ENCODE peak calls at places on chromosomes 11 and 22, in four cellular contexts. F is BJ, M is uterus, V is GM12864. N is an unnamed sample.

GRCh38 chr11:43579171-43579918 is 101.2 kb upstream of the HSD17B12 start:
- DNase-seq in F (no peak), M (no peak), V (no peak), N (no peak)

GRCh38 chr11:33737362-33737821 is 1.2 kb upstream of the CD59 start:
- DNase-seq in F (no peak), M (no peak), V (no peak), N (no peak)

GRCh38 chr22:37909756-37910155 is 3.7 kb downstream of the MICALL1 start:
- DNase-seq in F (peak; percentile 9), M (no peak), V (no peak), N (no peak)

GRCh38 chr11:112253605-112254242 is 6.9 kb downstream of the PLET1 start:
- DNase-seq in F (no peak), M (no peak), V (no peak), N (no peak)

GRCh38 chr11:33774356-33775063 is at the start of gene FBXO3:
- DNase-seq in F (no peak), M (peak; percentile 88), V (peak; percentile 51), N (peak; percentile 20)

GRCh38 chr11:34408580-34409172 is 30.1 kb upstream of the CAT start:
- DNase-seq in F (no peak), M (no peak), V (no peak), N (no peak)

GRCh38 chr11:117874253-117874909 is 2.1 kb downstream of the FXYD6 start:
- DNase-seq in F (no peak), M (no peak), V (no peak), N (no peak)

GRCh38 chr11:121564948-121565684 is 112.3 kb upstream of the SORL1-AS1 start:
- DNase-seq in F (no peak), M (no peak), V (no peak), N (no peak)

GRCh38 chr11:69485337-69486041 is 4.0 kb downstream of the LINC01488 start:
- DNase-seq in F (no peak), M (no peak), V (no peak), N (no peak)

GRCh38 chr11:57763568-57763967 is 2.0 kb downstream of the CTNND1 start:
- DNase-seq in F (no peak), M (no peak), V (no peak), N (no peak)

GRCh38 chr11:27315816-27316215 is 47.2 kb downstream of the CCDC34 start:
- DNase-seq in F (no peak), M (no peak), V (no peak), N (no peak)

GRCh38 chr11:64650923-64651523 is 60.0 kb downstream of the SLC22A12 start:
- DNase-seq in F (no peak), M (no peak), V (no peak), N (no peak)

GRCh38 chr11:99960536-99960935 is 726.6 kb upstream of the ARHGAP42 start:
- DNase-seq in F (no peak), M (no peak), V (no peak), N (no peak)

GRCh38 chr11:120173771-120174170 is 35.9 kb upstream of the TRIM29 start:
- DNase-seq in F (no peak), M (no peak), V (no peak), N (no peak)

GRCh38 chr11:116578971-116579687 is 193.7 kb downstream of the BUD13 start:
- DNase-seq in F (no peak), M (peak; percentile 26), V (no peak), N (no peak)

GRCh38 chr11:47415091-47415854 is 6.9 kb downstream of the SLC39A13 start:
- DNase-seq in F (no peak), M (no peak), V (no peak), N (no peak)

GRCh38 chr11:65551572-65552398 is 6.4 kb downstream of the LTBP3 start:
- DNase-seq in F (no peak), M (no peak), V (peak; percentile 37), N (no peak)

GRCh38 chr11:91756829-91757480 is 467.7 kb upstream of the FAT3 start:
- DNase-seq in F (no peak), M (no peak), V (no peak), N (no peak)

GRCh38 chr11:85875505-85875904 is 20.3 kb downstream of the CCDC83 start:
- DNase-seq in F (peak; percentile 64), M (no peak), V (no peak), N (no peak)

GRCh38 chr11:6667733-6668374 is 12.2 kb upstream of the DCHS1 start:
- DNase-seq in F (no peak), M (no peak), V (no peak), N (no peak)

GRCh38 chr22:38982008-38982927 is at the start of gene APOBEC3B:
- DNase-seq in F (peak; percentile 48), M (peak; percentile 85), V (peak; percentile 80), N (peak; percentile 58)

GRCh38 chr22:38984224-38984623 is 2.1 kb downstream of the APOBEC3B start:
- DNase-seq in F (no peak), M (no peak), V (no peak), N (no peak)

GRCh38 chr22:38986629-38987028 is 4.5 kb downstream of the APOBEC3B start:
- DNase-seq in F (no peak), M (no peak), V (no peak), N (no peak)

GRCh38 chr22:38981005-38981658 is 1.0 kb upstream of the APOBEC3B start:
- DNase-seq in F (no peak), M (peak; percentile 60), V (no peak), N (no peak)

GRCh38 chr22:38981659-38982007 is 514 bp upstream of the APOBEC3B start:
- DNase-seq in F (no peak), M (no peak), V (no peak), N (no peak)
- H3K4me3 ChIP-seq in F (peak overlapping the region; percentile 9), M (peak overlapping the region; percentile 37), V (peak overlapping the region; percentile 44), N (no peak overlapping the region)

GRCh38 chr11:782264-783174 is 5.2 kb upstream of the GATD1 start:
- DNase-seq in F (no peak), M (no peak), V (no peak), N (no peak)
- H3K4me3 ChIP-seq in F (no peak overlapping the region), M (no peak overlapping the region), V (no peak overlapping the region), N (no peak overlapping the region)

GRCh38 chr22:45552017-45552411 is 49.3 kb downstream of the FBLN1 start:
- DNase-seq in F (no peak), M (no peak), V (no peak), N (no peak)
- H3K4me3 ChIP-seq in F (no peak overlapping the region), M (no peak overlapping the region), V (no peak overlapping the region), N (no peak overlapping the region)

GRCh38 chr22:30626413-30626812 is 9.2 kb upstream of the SLC35E4 start:
- DNase-seq in F (no peak), M (no peak), V (no peak), N (no peak)
- H3K4me3 ChIP-seq in F (no peak overlapping the region), M (no peak overlapping the region), V (no peak overlapping the region), N (no peak overlapping the region)

GRCh38 chr11:67238894-67239794 is 27.1 kb upstream of the GRK2 start:
- DNase-seq in F (no peak), M (no peak), V (no peak), N (no peak)
- H3K4me3 ChIP-seq in F (no peak overlapping the region), M (peak overlapping the region; percentile 22), V (peak overlapping the region; percentile 91), N (peak overlapping the region; percentile 34)